ENCODE peak calls at places on chromosomes 11 and 22, in eight cellular contexts. D, N, V, X, J, I, A and F are unnamed samples.
A peak's percentile ranks its signal among the peaks of the same experiment; 100 is the strongest.

GRCh38 chr11:122981388-122982264 is at the start of gene BSX:
- DNase-seq in D (no peak), N (peak; percentile 24), J (peak; percentile 12), A (peak; percentile 8), I (peak; percentile 38), X (peak; percentile 47), V (peak; percentile 92), F (peak; percentile 35)

GRCh38 chr11:124441081-124441480 is 4.4 kb downstream of the OR8B8 start:
- DNase-seq in A (no peak), X (no peak), D (no peak), J (no peak), V (no peak), I (no peak), N (no peak), F (no peak)

GRCh38 chr11:79242616-79243015 is 198.2 kb downstream of the TENM4 start:
- DNase-seq in V (no peak), I (no peak), A (no peak), X (no peak), J (no peak), N (no peak), D (no peak), F (no peak)

GRCh38 chr11:124875401-124875800 is 10.2 kb downstream of the ROBO3 start:
- DNase-seq in X (no peak), N (no peak), I (no peak), J (no peak), V (no peak), A (no peak), D (no peak), F (no peak)

GRCh38 chr22:44407404-44408226 is 90.4 kb downstream of the RTL6 start:
- DNase-seq in A (no peak), X (peak; percentile 58), V (no peak), J (no peak), N (no peak), I (no peak), D (no peak), F (no peak)

GRCh38 chr22:20058989-20059770 is 20.9 kb upstream of the DGCR8 start:
- DNase-seq in N (no peak), J (no peak), A (no peak), D (no peak), I (no peak), X (no peak), V (peak; percentile 18), F (no peak)

GRCh38 chr11:36500315-36500721 is 9.8 kb downstream of the TRAF6 start:
- DNase-seq in D (no peak), N (no peak), J (peak; percentile 16), A (peak; percentile 92), X (peak; percentile 95), V (peak; percentile 32), I (peak; percentile 43), F (peak; percentile 51)

GRCh38 chr22:17726561-17727243 is 47.6 kb downstream of the BID start:
- DNase-seq in J (no peak), V (no peak), D (no peak), I (no peak), A (peak; percentile 46), N (no peak), X (peak; percentile 60), F (peak; percentile 18)

GRCh38 chr11:128629516-128630106 is 42.3 kb upstream of the ETS1 start:
- DNase-seq in V (no peak), N (no peak), X (no peak), D (peak; percentile 54), A (no peak), J (no peak), I (no peak), F (peak; percentile 24)

GRCh38 chr22:39528080-39528661 is 4.4 kb downstream of the RPS19BP1 start:
- DNase-seq in D (no peak), I (no peak), N (no peak), A (no peak), X (no peak), V (no peak), J (peak; percentile 41), F (peak; percentile 80)

GRCh38 chr11:69130586-69131566 is 24.9 kb upstream of the SMIM38 start:
- DNase-seq in D (peak; percentile 79), I (no peak), X (no peak), V (no peak), N (no peak), J (no peak), A (no peak), F (no peak)

GRCh38 chr22:49786976-49787843 is 40.5 kb downstream of the BRD1 start:
- DNase-seq in N (no peak), V (no peak), A (no peak), D (no peak), I (no peak), X (no peak), J (no peak), F (no peak)

GRCh38 chr11:112343368-112344039 is 82.8 kb upstream of the PLET1 start:
- DNase-seq in A (no peak), V (no peak), N (no peak), D (no peak), I (no peak), J (no peak), X (no peak), F (no peak)

GRCh38 chr22:35564975-35565867 is 24.6 kb downstream of the RASD2 start:
- DNase-seq in I (no peak), X (peak; percentile 80), N (no peak), V (no peak), D (no peak), A (peak; percentile 74), J (no peak), F (no peak)

GRCh38 chr11:77085652-77086051 is 17.0 kb upstream of the OMP start:
- DNase-seq in D (no peak), V (no peak), J (peak; percentile 6), I (no peak), A (no peak), X (no peak), N (no peak), F (no peak)

GRCh38 chr22:16824718-16825687 is at the start of gene XKR3:
- DNase-seq in X (no peak), N (no peak), V (no peak), I (no peak), A (no peak), J (no peak), D (no peak), F (peak; percentile 21)

GRCh38 chr22:39349506-39349966 is 255 bp upstream of the SYNGR1 start:
- DNase-seq in D (no peak), N (no peak), V (peak; percentile 71), I (no peak), X (peak; percentile 24), A (no peak), J (peak; percentile 27), F (peak; percentile 31)

GRCh38 chr11:35015621-35016387 is 99.4 kb downstream of the PDHX start:
- DNase-seq in A (no peak), N (no peak), J (no peak), X (no peak), V (no peak), I (no peak), D (no peak), F (no peak)

GRCh38 chr11:35011944-35012343 is 95.5 kb downstream of the PDHX start:
- DNase-seq in N (no peak), I (no peak), D (no peak), V (no peak), X (no peak), J (no peak), A (no peak), F (peak; percentile 58)

GRCh38 chr11:35012467-35013191 is 96.2 kb downstream of the PDHX start:
- DNase-seq in I (no peak), X (no peak), A (no peak), N (no peak), V (no peak), D (no peak), J (no peak), F (peak; percentile 83)

GRCh38 chr11:35013514-35014191 is 97.2 kb downstream of the PDHX start:
- DNase-seq in X (peak; percentile 25), N (no peak), A (no peak), D (no peak), J (no peak), V (no peak), I (no peak), F (peak; percentile 71)

GRCh38 chr11:35014352-35014751 is 97.9 kb downstream of the PDHX start:
- DNase-seq in A (peak; percentile 93), X (peak; percentile 94), N (no peak), V (no peak), D (no peak), J (no peak), I (no peak), F (no peak)
- H3K4me3 ChIP-seq in A (no peak overlapping the region), X (no peak overlapping the region), N (no peak overlapping the region), V (no peak overlapping the region), D (no peak overlapping the region), J (no peak overlapping the region), I (no peak overlapping the region), F (no peak overlapping the region)

GRCh38 chr11:32809313-32809712 is 14.9 kb upstream of the CCDC73 start:
- DNase-seq in D (peak; percentile 86), A (peak; percentile 49), J (peak; percentile 74), X (peak; percentile 66), V (peak; percentile 81), N (peak; percentile 6), I (peak; percentile 82), F (peak; percentile 83)
- TF ChIP-seq CTCF in D (peak; percentile 71), A (peak; percentile 83), J (peak; percentile 60), X (peak; percentile 88), V (peak; percentile 89), N (no peak), I (peak; percentile 64), F (peak; percentile 87)

GRCh38 chr11:27081056-27081455 is 40.4 kb downstream of the BBOX1 start:
- DNase-seq in N (no peak), V (no peak), I (no peak), D (no peak), A (peak; percentile 24), X (peak; percentile 35), J (no peak), F (no peak)

GRCh38 chr11:27075192-27075591 is 34.6 kb downstream of the BBOX1 start:
- DNase-seq in N (no peak), D (no peak), X (peak; percentile 80), J (no peak), A (peak; percentile 75), I (no peak), V (no peak), F (no peak)

GRCh38 chr11:27075655-27076054 is 35.0 kb downstream of the BBOX1 start:
- DNase-seq in A (no peak), V (no peak), J (no peak), N (no peak), I (no peak), D (no peak), X (no peak), F (no peak)

DNA sequence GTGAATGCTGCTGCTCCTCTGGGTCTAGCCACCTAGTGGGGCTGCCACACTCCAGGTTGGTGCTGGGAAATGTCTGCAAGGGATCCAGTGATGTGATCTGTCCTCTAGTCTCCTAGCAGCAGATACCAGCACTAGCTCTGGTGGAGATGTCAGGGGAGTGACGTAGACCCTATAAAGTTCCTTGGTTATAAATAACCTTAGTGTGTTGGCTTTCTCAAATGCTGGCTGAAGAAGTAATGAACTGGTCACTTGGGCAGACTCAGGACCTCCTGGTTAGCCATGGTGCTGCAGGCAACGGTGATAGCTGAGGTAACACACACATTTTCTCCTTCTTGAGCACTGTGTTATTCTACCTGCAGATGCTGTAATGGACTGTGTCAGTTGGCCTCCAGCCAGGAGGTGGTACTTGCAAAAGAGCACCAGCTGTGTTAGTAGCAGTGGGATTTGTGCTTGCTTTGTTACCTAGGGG is 35.5 kb downstream of the BBOX1 start:
- DNase-seq in D (no peak), I (no peak), N (no peak), V (peak; percentile 9), X (no peak), A (no peak), J (no peak), F (no peak)
- H3K4me3 ChIP-seq in D (no peak overlapping the region), I (no peak overlapping the region), N (no peak overlapping the region), V (no peak overlapping the region), X (no peak overlapping the region), A (no peak overlapping the region), J (no peak overlapping the region), F (no peak overlapping the region)

GRCh38 chr11:64040684-64041267 is 5.0 kb downstream of the FLRT1 start:
- DNase-seq in I (no peak), D (no peak), J (no peak), X (no peak), A (no peak), N (no peak), V (peak; percentile 38), F (peak; percentile 19)
- TF ChIP-seq CTCF in I (peak; percentile 16), D (peak; percentile 63), J (peak; percentile 39), X (peak; percentile 17), A (peak; percentile 5), N (no peak), V (peak; percentile 39), F (peak; percentile 30)